ENCODE peak calls at places on chromosomes 2 and 18, in five cellular contexts. X is heart left ventricle, H is SJSA1, F is uterus, U is right lobe of liver. N is an unnamed sample. For H3K9me3, the result is how much of the 10 kb centered on the place peaks cover.

GRCh38 chr2:240928476-240929363 is 22.6 kb downstream of the CROCC2 start:
- DNase-seq in U (no peak), X (peak), H (no peak), F (no peak), N (no peak)

GRCh38 chr2:144666032-144666431 is 146.1 kb upstream of the ZEB2 start:
- DNase-seq in F (no peak), X (no peak), U (no peak), H (no peak), N (no peak)

GRCh38 chr2:168698959-168699358 is 103.5 kb upstream of the NOSTRIN start:
- DNase-seq in X (no peak), U (no peak), F (no peak), H (no peak), N (no peak)

GRCh38 chr2:210356944-210357343 is 42.0 kb upstream of the MYL1 start:
- DNase-seq in F (no peak), X (no peak), H (no peak), U (no peak), N (no peak)

GRCh38 chr2:203534486-203535077 is 519 bp downstream of the RAPH1 start:
- DNase-seq in X (peak), U (no peak), H (peak), F (peak), N (no peak)

GRCh38 chr2:101625387-101625786 is 72.1 kb upstream of the MAP4K4 start:
- DNase-seq in H (no peak), F (no peak), U (peak), X (no peak), N (no peak)

GRCh38 chr2:241636182-241636982 is 576 bp downstream of the THAP4 start:
- DNase-seq in H (peak), X (peak), U (peak), F (no peak), N (peak)

GRCh38 chr18:42578781-42579180 is 536.7 kb downstream of the RIT2 start:
- DNase-seq in U (no peak), F (no peak), H (no peak), X (no peak), N (no peak)

GRCh38 chr18:7021994-7022840 is 95.4 kb downstream of the LAMA1 start:
- DNase-seq in H (peak), F (no peak), U (no peak), X (no peak), N (no peak)

GRCh38 chr2:68971591-68972231 is 2.7 kb upstream of the GKN1 start:
- DNase-seq in F (no peak), U (no peak), H (peak), X (no peak), N (no peak)

GRCh38 chr2:100895402-100895801 is 75.5 kb downstream of the NPAS2 start:
- DNase-seq in X (peak), F (no peak), H (no peak), U (peak), N (no peak)

GRCh38 chr2:241309684-241310117 is 5.8 kb downstream of the HDLBP start:
- DNase-seq in H (no peak), X (no peak), F (no peak), U (no peak), N (no peak)

GRCh38 chr2:201404699-201405275 is 46.5 kb downstream of the TRAK2 start:
- DNase-seq in H (no peak), U (no peak), F (no peak), X (no peak), N (no peak)

GRCh38 chr2:25250331-25251031 is 82.1 kb upstream of the POMC start:
- DNase-seq in X (peak), H (no peak), F (no peak), U (no peak), N (no peak)

GRCh38 chr2:215917953-215918620 is 95.3 kb downstream of the MREG start:
- DNase-seq in F (no peak), H (peak), U (no peak), X (no peak), N (no peak)

GRCh38 chr2:7430421-7430868 is 513.2 kb downstream of the RNF144A start:
- DNase-seq in U (no peak), F (no peak), X (no peak), H (no peak), N (no peak)

GRCh38 chr2:88074854-88075292 is 7.2 kb downstream of the SMYD1 start:
- DNase-seq in U (no peak), H (no peak), F (no peak), X (no peak), N (no peak)

GRCh38 chr2:170121689-170122088 is 56.3 kb upstream of the MYO3B start:
- DNase-seq in F (no peak), X (no peak), U (no peak), H (no peak), N (no peak)

DNA sequence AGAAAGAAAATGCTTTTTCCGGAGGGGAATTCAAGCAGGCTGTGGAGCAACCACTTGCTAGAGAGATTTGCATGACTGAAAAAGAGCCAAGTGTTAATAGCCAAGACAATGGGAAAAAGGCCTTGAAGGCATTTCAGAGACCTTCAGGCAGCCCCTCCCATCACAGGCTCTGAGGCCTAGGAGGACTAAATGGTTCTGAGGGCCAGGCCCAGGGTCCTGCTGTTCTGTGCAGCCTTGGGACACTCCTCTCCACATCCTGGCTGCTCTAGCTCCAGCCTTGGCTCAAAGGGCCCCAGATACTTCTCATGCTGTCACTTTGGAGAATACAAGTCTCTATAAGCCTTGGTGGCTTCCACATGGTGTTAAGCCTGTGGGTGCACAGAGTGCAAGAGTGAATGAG is 81.8 kb downstream of the B3GNT2 start:
- DNase-seq in X (no peak), U (no peak), H (no peak), F (no peak), N (no peak)
- H3K9me3 ChIP-seq in X (under half), U (under half), H (under half), F (under half), N (under half)

GRCh38 chr18:77377813-77378212 is 128.2 kb downstream of the GALR1 start:
- DNase-seq in U (no peak), F (no peak), H (no peak), X (no peak), N (no peak)

GRCh38 chr18:77376733-77377094 is 127.1 kb downstream of the GALR1 start:
- DNase-seq in U (no peak), F (no peak), H (no peak), X (no peak), N (no peak)

GRCh38 chr18:77369644-77370043 is 120.0 kb downstream of the GALR1 start:
- DNase-seq in X (no peak), U (no peak), H (no peak), F (no peak), N (no peak)

GRCh38 chr18:77376043-77376732 is 126.5 kb downstream of the GALR1 start:
- DNase-seq in F (no peak), U (no peak), X (no peak), H (no peak), N (no peak)

DNA sequence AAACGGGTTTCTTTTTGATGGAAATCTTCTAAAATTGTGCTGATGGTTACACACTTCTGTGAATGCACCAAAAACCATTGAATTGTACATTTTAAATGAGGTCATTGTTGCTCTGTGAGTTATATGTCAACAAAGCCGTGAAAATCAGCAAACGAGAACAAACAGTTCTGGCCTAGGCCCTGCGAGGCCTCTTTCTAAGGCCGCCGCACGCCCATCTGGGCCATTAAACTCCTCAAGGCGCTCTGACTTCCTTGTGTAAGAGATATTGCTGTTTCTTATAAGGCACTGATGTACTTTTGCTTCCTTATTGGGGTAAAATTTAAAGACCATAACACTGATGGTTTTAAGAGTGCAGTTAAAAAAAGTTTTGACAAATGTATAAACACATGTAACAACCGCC is 124.5 kb downstream of the GALR1 start:
- DNase-seq in X (no peak), U (no peak), F (peak), H (no peak), N (no peak)
- H3K9me3 ChIP-seq in X (under half), U (under half), F (under half), H (under half), N (under half)

DNA sequence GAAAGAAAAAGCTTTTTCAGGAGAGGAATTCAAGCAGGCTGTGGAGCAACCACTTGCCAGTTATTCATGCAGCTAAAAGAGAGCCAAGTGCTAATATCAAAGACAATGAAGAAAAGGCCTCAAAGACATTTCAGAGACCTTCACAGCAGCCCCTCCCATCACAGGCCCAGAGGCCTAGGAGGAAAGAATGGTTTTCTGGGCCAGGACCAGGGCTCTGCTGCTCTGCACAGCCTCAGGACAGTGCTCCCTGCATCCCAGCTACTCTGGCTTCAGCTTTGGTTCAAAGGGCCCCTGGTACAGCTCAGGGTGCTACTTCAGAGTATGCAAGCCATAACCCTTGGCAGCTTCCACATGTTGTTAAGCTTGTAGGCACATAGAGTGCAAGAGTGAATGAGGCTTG is 119.5 kb downstream of the MSTN start:
- DNase-seq in F (no peak), H (no peak), U (no peak), X (no peak), N (no peak)
- H3K9me3 ChIP-seq in F (under half), H (under half), U (under half), X (under half), N (under half)

GRCh38 chr2:22854588-22854987 is 530.4 kb upstream of the KLHL29 start:
- DNase-seq in X (no peak), H (no peak), U (no peak), F (no peak), N (no peak)
- H3K9me3 ChIP-seq in X (under half), H (under half), U (under half), F (under half), N (under half)

GRCh38 chr18:21345851-21346250 is 103.8 kb downstream of the GREB1L start:
- DNase-seq in X (no peak), F (no peak), H (no peak), U (no peak), N (no peak)

GRCh38 chr18:21344860-21345259 is 102.8 kb downstream of the GREB1L start:
- DNase-seq in F (no peak), H (no peak), U (no peak), X (no peak), N (no peak)

GRCh38 chr18:21342372-21342771 is 100.3 kb downstream of the GREB1L start:
- DNase-seq in F (no peak), H (no peak), X (no peak), U (no peak), N (no peak)

GRCh38 chr18:21336846-21337245 is 94.8 kb downstream of the GREB1L start:
- DNase-seq in F (no peak), X (no peak), H (no peak), U (no peak), N (no peak)

GRCh38 chr18:21341141-21341540 is 99.1 kb downstream of the GREB1L start:
- DNase-seq in X (no peak), U (no peak), F (no peak), H (no peak), N (no peak)
- H3K9me3 ChIP-seq in X (under half), U (under half), F (under half), H (under half), N (under half)

GRCh38 chr2:231533777-231534125 is 3.5 kb upstream of the NMUR1 start:
- DNase-seq in F (no peak), U (no peak), X (no peak), H (no peak), N (no peak)
- H3K9me3 ChIP-seq in F (under half), U (under half), X (under half), H (under half), N (under half)